ENCODE peak calls at places on chromosome 21, in seven cellular contexts. One of them, this sample, is unnamed.

GRCh38 chr21:29092102-29092959 is 18.9 kb upstream of the CCT8 start:
- DNase-seq in upper lobe of right lung: no peak
- DNase-seq in fibroblast of mammary gland: peak; percentile 82
- DNase-seq in A549: no peak
- DNase-seq in heart left ventricle: no peak
- DNase-seq in brain microvascular endothelial cell: peak; percentile 78
- DNase-seq in AG04449: no peak
- DNase-seq in this sample: no peak

GRCh38 chr21:42257091-42257760 is 38.3 kb downstream of the ABCG1 start:
- DNase-seq in fibroblast of mammary gland: no peak
- DNase-seq in AG04449: no peak
- DNase-seq in upper lobe of right lung: no peak
- DNase-seq in brain microvascular endothelial cell: no peak
- DNase-seq in A549: no peak
- DNase-seq in heart left ventricle: no peak
- DNase-seq in this sample: no peak

GRCh38 chr21:31744162-31744800 is 12.4 kb upstream of the SCAF4 start:
- DNase-seq in A549: no peak
- DNase-seq in brain microvascular endothelial cell: no peak
- DNase-seq in fibroblast of mammary gland: peak; percentile 79
- DNase-seq in upper lobe of right lung: no peak
- DNase-seq in AG04449: no peak
- DNase-seq in heart left ventricle: no peak
- DNase-seq in this sample: no peak

GRCh38 chr21:38434913-38435533 is 63.3 kb downstream of the ERG start:
- DNase-seq in upper lobe of right lung: no peak
- DNase-seq in heart left ventricle: no peak
- DNase-seq in A549: no peak
- DNase-seq in AG04449: no peak
- DNase-seq in fibroblast of mammary gland: peak; percentile 10
- DNase-seq in brain microvascular endothelial cell: peak; percentile 81
- DNase-seq in this sample: peak; percentile 72

GRCh38 chr21:29196021-29196663 is 65.7 kb downstream of the MAP3K7CL start:
- DNase-seq in AG04449: no peak
- DNase-seq in heart left ventricle: no peak
- DNase-seq in A549: peak; percentile 89
- DNase-seq in fibroblast of mammary gland: peak; percentile 96
- DNase-seq in brain microvascular endothelial cell: peak; percentile 95
- DNase-seq in upper lobe of right lung: no peak
- DNase-seq in this sample: peak; percentile 51

GRCh38 chr21:37367301-37367757 is 756 bp downstream of the DYRK1A start:
- DNase-seq in A549: no peak
- DNase-seq in brain microvascular endothelial cell: no peak
- DNase-seq in upper lobe of right lung: no peak
- DNase-seq in heart left ventricle: peak; percentile 62
- DNase-seq in fibroblast of mammary gland: no peak
- DNase-seq in AG04449: no peak
- DNase-seq in this sample: no peak

GRCh38 chr21:26962516-26963305 is 4.2 kb downstream of the ADAMTS5 start:
- DNase-seq in heart left ventricle: no peak
- DNase-seq in fibroblast of mammary gland: peak; percentile 40
- DNase-seq in upper lobe of right lung: no peak
- DNase-seq in brain microvascular endothelial cell: no peak
- DNase-seq in A549: no peak
- DNase-seq in AG04449: no peak
- DNase-seq in this sample: no peak

GRCh38 chr21:34736116-34736870 is 67.5 kb downstream of the CLIC6 start:
- DNase-seq in A549: no peak
- DNase-seq in fibroblast of mammary gland: peak; percentile 30
- DNase-seq in upper lobe of right lung: no peak
- DNase-seq in heart left ventricle: no peak
- DNase-seq in brain microvascular endothelial cell: peak; percentile 24
- DNase-seq in AG04449: peak; percentile 57
- DNase-seq in this sample: no peak

GRCh38 chr21:15592271-15592860 is 137.4 kb upstream of the USP25 start:
- DNase-seq in AG04449: no peak
- DNase-seq in fibroblast of mammary gland: peak; percentile 64
- DNase-seq in A549: peak; percentile 55
- DNase-seq in brain microvascular endothelial cell: peak; percentile 37
- DNase-seq in upper lobe of right lung: no peak
- DNase-seq in heart left ventricle: no peak
- DNase-seq in this sample: peak; percentile 49

GRCh38 chr21:22900511-22900910 is 1902.3 kb downstream of the NCAM2 start:
- DNase-seq in heart left ventricle: no peak
- DNase-seq in A549: no peak
- DNase-seq in upper lobe of right lung: no peak
- DNase-seq in AG04449: no peak
- DNase-seq in fibroblast of mammary gland: no peak
- DNase-seq in brain microvascular endothelial cell: no peak
- DNase-seq in this sample: no peak

GRCh38 chr21:38244885-38245869 is 11.6 kb upstream of the KCNJ15 start:
- DNase-seq in fibroblast of mammary gland: peak; percentile 100
- DNase-seq in upper lobe of right lung: no peak
- DNase-seq in AG04449: peak; percentile 86
- DNase-seq in heart left ventricle: no peak
- DNase-seq in brain microvascular endothelial cell: peak; percentile 99
- DNase-seq in A549: peak; percentile 77
- DNase-seq in this sample: peak; percentile 99

GRCh38 chr21:42734323-42734971 is 81.0 kb downstream of the PDE9A start:
- DNase-seq in upper lobe of right lung: no peak
- DNase-seq in AG04449: no peak
- DNase-seq in A549: peak; percentile 66
- DNase-seq in heart left ventricle: no peak
- DNase-seq in fibroblast of mammary gland: no peak
- DNase-seq in brain microvascular endothelial cell: no peak
- DNase-seq in this sample: no peak

GRCh38 chr21:16084776-16085364 is 355.1 kb downstream of the USP25 start:
- DNase-seq in upper lobe of right lung: no peak
- DNase-seq in heart left ventricle: no peak
- DNase-seq in brain microvascular endothelial cell: peak; percentile 28
- DNase-seq in A549: no peak
- DNase-seq in AG04449: no peak
- DNase-seq in fibroblast of mammary gland: peak; percentile 92
- DNase-seq in this sample: peak; percentile 77

GRCh38 chr21:41819236-41819855 is 52.5 kb upstream of the RIPK4 start:
- DNase-seq in heart left ventricle: no peak
- DNase-seq in upper lobe of right lung: peak; percentile 57
- DNase-seq in A549: no peak
- DNase-seq in brain microvascular endothelial cell: no peak
- DNase-seq in fibroblast of mammary gland: no peak
- DNase-seq in AG04449: no peak
- DNase-seq in this sample: no peak

GRCh38 chr21:39144191-39144590 is 39.1 kb downstream of the PSMG1 start:
- DNase-seq in brain microvascular endothelial cell: no peak
- DNase-seq in AG04449: no peak
- DNase-seq in heart left ventricle: no peak
- DNase-seq in fibroblast of mammary gland: peak; percentile 9
- DNase-seq in upper lobe of right lung: no peak
- DNase-seq in A549: peak; percentile 25
- DNase-seq in this sample: no peak

GRCh38 chr21:44737706-44738354 is 26.5 kb upstream of the TSPEAR start:
- DNase-seq in heart left ventricle: no peak
- DNase-seq in upper lobe of right lung: no peak
- DNase-seq in brain microvascular endothelial cell: peak; percentile 6
- DNase-seq in fibroblast of mammary gland: peak; percentile 25
- DNase-seq in AG04449: no peak
- DNase-seq in A549: no peak
- DNase-seq in this sample: no peak

GRCh38 chr21:16532841-16533240 is 803.1 kb downstream of the USP25 start:
- DNase-seq in heart left ventricle: no peak
- DNase-seq in AG04449: no peak
- DNase-seq in brain microvascular endothelial cell: no peak
- DNase-seq in upper lobe of right lung: no peak
- DNase-seq in fibroblast of mammary gland: peak; percentile 81
- DNase-seq in A549: no peak
- DNase-seq in this sample: no peak

GRCh38 chr21:36639769-36640168 is 59.1 kb upstream of the SIM2 start:
- DNase-seq in brain microvascular endothelial cell: no peak
- DNase-seq in fibroblast of mammary gland: no peak
- DNase-seq in A549: no peak
- DNase-seq in heart left ventricle: no peak
- DNase-seq in upper lobe of right lung: no peak
- DNase-seq in AG04449: no peak
- DNase-seq in this sample: no peak

GRCh38 chr21:34770581-34770980 is 101.8 kb downstream of the CLIC6 start:
- DNase-seq in brain microvascular endothelial cell: no peak
- DNase-seq in fibroblast of mammary gland: no peak
- DNase-seq in heart left ventricle: no peak
- DNase-seq in upper lobe of right lung: no peak
- DNase-seq in A549: no peak
- DNase-seq in AG04449: no peak
- DNase-seq in this sample: peak; percentile 48

GRCh38 chr21:15797577-15798363 is 68.0 kb downstream of the USP25 start:
- DNase-seq in upper lobe of right lung: no peak
- DNase-seq in fibroblast of mammary gland: no peak
- DNase-seq in A549: no peak
- DNase-seq in AG04449: no peak
- DNase-seq in brain microvascular endothelial cell: no peak
- DNase-seq in heart left ventricle: no peak
- DNase-seq in this sample: no peak

GRCh38 chr21:15071012-15071411 is 6.2 kb upstream of the NRIP1 start:
- DNase-seq in upper lobe of right lung: no peak
- DNase-seq in A549: no peak
- DNase-seq in AG04449: no peak
- DNase-seq in heart left ventricle: no peak
- DNase-seq in brain microvascular endothelial cell: no peak
- DNase-seq in fibroblast of mammary gland: no peak
- DNase-seq in this sample: no peak

GRCh38 chr21:42845296-42845965 is 33.9 kb downstream of the WDR4 start:
- DNase-seq in A549: no peak
- DNase-seq in heart left ventricle: no peak
- DNase-seq in brain microvascular endothelial cell: no peak
- DNase-seq in fibroblast of mammary gland: no peak
- DNase-seq in upper lobe of right lung: peak; percentile 73
- DNase-seq in AG04449: no peak
- DNase-seq in this sample: peak; percentile 20

GRCh38 chr21:32481875-32482408 is 69.4 kb downstream of the EVA1C start:
- DNase-seq in brain microvascular endothelial cell: no peak
- DNase-seq in AG04449: no peak
- DNase-seq in heart left ventricle: no peak
- DNase-seq in A549: no peak
- DNase-seq in fibroblast of mammary gland: no peak
- DNase-seq in upper lobe of right lung: no peak
- DNase-seq in this sample: no peak

GRCh38 chr21:42474043-42474831 is 21.8 kb downstream of the RSPH1 start:
- DNase-seq in brain microvascular endothelial cell: no peak
- DNase-seq in A549: peak; percentile 67
- DNase-seq in AG04449: no peak
- DNase-seq in fibroblast of mammary gland: peak; percentile 11
- DNase-seq in upper lobe of right lung: peak; percentile 79
- DNase-seq in heart left ventricle: no peak
- DNase-seq in this sample: no peak

GRCh38 chr21:22516230-22516629 is 1518.0 kb downstream of the NCAM2 start:
- DNase-seq in brain microvascular endothelial cell: no peak
- DNase-seq in AG04449: no peak
- DNase-seq in A549: no peak
- DNase-seq in fibroblast of mammary gland: no peak
- DNase-seq in upper lobe of right lung: no peak
- DNase-seq in heart left ventricle: no peak
- DNase-seq in this sample: no peak

GRCh38 chr21:44487831-44488230 is 32.5 kb downstream of the LRRC3 start:
- DNase-seq in fibroblast of mammary gland: peak; percentile 46
- DNase-seq in A549: peak; percentile 45
- DNase-seq in brain microvascular endothelial cell: peak; percentile 36
- DNase-seq in heart left ventricle: no peak
- DNase-seq in AG04449: no peak
- DNase-seq in upper lobe of right lung: no peak
- DNase-seq in this sample: no peak

GRCh38 chr21:33682992-33683627 is 40.8 kb downstream of the ITSN1 start:
- DNase-seq in AG04449: peak; percentile 66
- DNase-seq in brain microvascular endothelial cell: peak; percentile 95
- DNase-seq in heart left ventricle: no peak
- DNase-seq in upper lobe of right lung: no peak
- DNase-seq in fibroblast of mammary gland: peak; percentile 92
- DNase-seq in A549: peak; percentile 77
- DNase-seq in this sample: peak; percentile 91
- H3K4me3 ChIP-seq in AG04449: no peak overlapping the region
- H3K4me3 ChIP-seq in brain microvascular endothelial cell: no peak overlapping the region
- H3K4me3 ChIP-seq in heart left ventricle: no peak overlapping the region
- H3K4me3 ChIP-seq in upper lobe of right lung: no peak overlapping the region
- H3K4me3 ChIP-seq in fibroblast of mammary gland: no peak overlapping the region
- H3K4me3 ChIP-seq in A549: no peak overlapping the region
- H3K4me3 ChIP-seq in this sample: no peak overlapping the region

GRCh38 chr21:24076179-24076578 is 1531.1 kb downstream of the MRPL39 start:
- DNase-seq in brain microvascular endothelial cell: no peak
- DNase-seq in fibroblast of mammary gland: no peak
- DNase-seq in heart left ventricle: no peak
- DNase-seq in A549: no peak
- DNase-seq in upper lobe of right lung: no peak
- DNase-seq in AG04449: no peak
- DNase-seq in this sample: peak; percentile 26
- TF ChIP-seq CTCF in brain microvascular endothelial cell: no peak
- TF ChIP-seq CTCF in fibroblast of mammary gland: no peak
- TF ChIP-seq CTCF in heart left ventricle: no peak
- TF ChIP-seq CTCF in A549: no peak
- TF ChIP-seq CTCF in upper lobe of right lung: no peak
- TF ChIP-seq CTCF in AG04449: no peak
- TF ChIP-seq CTCF in this sample: no peak

DNA sequence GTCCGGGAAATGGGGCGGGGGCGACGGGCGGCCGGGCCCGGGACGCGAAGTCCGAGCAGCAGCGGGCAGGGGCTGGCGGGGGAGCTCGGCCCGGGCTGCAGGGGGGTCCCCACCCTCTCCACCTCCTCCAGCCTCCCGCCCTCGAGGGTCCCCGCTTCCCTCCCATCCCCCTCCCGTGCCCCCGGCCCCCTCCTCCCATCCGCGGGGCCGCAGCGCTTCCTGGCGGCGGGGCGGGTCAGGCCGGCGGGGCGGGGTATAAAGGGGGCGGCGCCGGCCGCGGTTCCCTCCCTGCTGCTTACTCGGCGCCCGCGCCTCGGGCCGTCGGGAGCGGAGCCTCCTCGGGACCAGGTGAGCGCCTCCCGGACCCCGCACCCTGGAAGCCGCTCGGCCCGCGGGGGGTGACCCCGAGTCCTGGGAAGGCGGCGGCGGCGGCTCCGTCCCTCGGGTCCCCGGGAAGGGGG is at the start of gene COL6A2:
- DNase-seq in fibroblast of mammary gland: peak; percentile 72
- DNase-seq in heart left ventricle: peak; percentile 86
- DNase-seq in brain microvascular endothelial cell: peak; percentile 36
- DNase-seq in upper lobe of right lung: peak; percentile 72
- DNase-seq in A549: peak; percentile 10
- DNase-seq in AG04449: no peak
- DNase-seq in this sample: no peak
- H3K4me3 ChIP-seq in fibroblast of mammary gland: peak within 1 kb of the TSS; percentile 85
- H3K4me3 ChIP-seq in heart left ventricle: peak within 1 kb of the TSS; percentile 95
- H3K4me3 ChIP-seq in brain microvascular endothelial cell: peak within 1 kb of the TSS; percentile 78
- H3K4me3 ChIP-seq in upper lobe of right lung: peak within 1 kb of the TSS; percentile 57
- H3K4me3 ChIP-seq in A549: peak within 1 kb of the TSS; percentile 67
- H3K4me3 ChIP-seq in AG04449: peak within 1 kb of the TSS; percentile 81
- H3K4me3 ChIP-seq in this sample: peak within 1 kb of the TSS; percentile 84

GRCh38 chr21:45768741-45769049 is 125.2 kb downstream of the PCBP3 start:
- DNase-seq in brain microvascular endothelial cell: no peak
- DNase-seq in A549: no peak
- DNase-seq in upper lobe of right lung: no peak
- DNase-seq in heart left ventricle: peak; percentile 30
- DNase-seq in fibroblast of mammary gland: no peak
- DNase-seq in AG04449: no peak
- DNase-seq in this sample: no peak
- TF ChIP-seq CTCF in brain microvascular endothelial cell: peak; percentile 19
- TF ChIP-seq CTCF in A549: no peak
- TF ChIP-seq CTCF in upper lobe of right lung: no peak
- TF ChIP-seq CTCF in heart left ventricle: no peak
- TF ChIP-seq CTCF in fibroblast of mammary gland: no peak
- TF ChIP-seq CTCF in AG04449: peak; percentile 9
- TF ChIP-seq CTCF in this sample: peak; percentile 10